ENCODE peak calls at places on chromosome 7, in ten cellular contexts. One of them, this sample, is unnamed. For H3K36me3, the result is how much of the 10 kb centered on the place peaks cover.

GRCh38 chr7:155735442-155736118 is 76.7 kb downstream of the SHH start:
- DNase-seq in SK-N-SH: no peak
- DNase-seq in HCT116: no peak
- DNase-seq in transverse colon: no peak
- DNase-seq in adrenal gland: no peak
- DNase-seq in ascending aorta: no peak
- DNase-seq in IMR-90: no peak
- DNase-seq in CD4-positive, CD25-positive, alpha-beta regulatory T cell: no peak
- DNase-seq in GM12878: no peak
- DNase-seq in K562: no peak
- DNase-seq in this sample: no peak

GRCh38 chr7:23607130-23607529 is 9.9 kb downstream of the CCDC126 start:
- DNase-seq in SK-N-SH: no peak
- DNase-seq in HCT116: no peak
- DNase-seq in transverse colon: no peak
- DNase-seq in adrenal gland: no peak
- DNase-seq in ascending aorta: no peak
- DNase-seq in IMR-90: no peak
- DNase-seq in CD4-positive, CD25-positive, alpha-beta regulatory T cell: no peak
- DNase-seq in GM12878: no peak
- DNase-seq in K562: peak
- DNase-seq in this sample: no peak

GRCh38 chr7:80095545-80095944 is 39.1 kb upstream of the GNAI1 start:
- DNase-seq in SK-N-SH: peak
- DNase-seq in HCT116: no peak
- DNase-seq in transverse colon: no peak
- DNase-seq in adrenal gland: no peak
- DNase-seq in ascending aorta: no peak
- DNase-seq in IMR-90: peak
- DNase-seq in CD4-positive, CD25-positive, alpha-beta regulatory T cell: no peak
- DNase-seq in GM12878: no peak
- DNase-seq in K562: no peak
- DNase-seq in this sample: no peak

GRCh38 chr7:46544396-46545008 is 623.4 kb upstream of the IGFBP3 start:
- DNase-seq in SK-N-SH: no peak
- DNase-seq in HCT116: peak
- DNase-seq in transverse colon: no peak
- DNase-seq in adrenal gland: no peak
- DNase-seq in ascending aorta: no peak
- DNase-seq in IMR-90: peak
- DNase-seq in CD4-positive, CD25-positive, alpha-beta regulatory T cell: no peak
- DNase-seq in GM12878: no peak
- DNase-seq in K562: no peak
- DNase-seq in this sample: no peak

GRCh38 chr7:77450613-77451012 is 34.5 kb upstream of the GSAP start:
- DNase-seq in SK-N-SH: no peak
- DNase-seq in HCT116: no peak
- DNase-seq in transverse colon: no peak
- DNase-seq in adrenal gland: no peak
- DNase-seq in ascending aorta: no peak
- DNase-seq in IMR-90: no peak
- DNase-seq in CD4-positive, CD25-positive, alpha-beta regulatory T cell: no peak
- DNase-seq in GM12878: no peak
- DNase-seq in K562: no peak
- DNase-seq in this sample: no peak

GRCh38 chr7:24576171-24577052 is 3.2 kb downstream of the PALS2 start:
- DNase-seq in SK-N-SH: peak
- DNase-seq in HCT116: peak
- DNase-seq in transverse colon: no peak
- DNase-seq in adrenal gland: no peak
- DNase-seq in ascending aorta: no peak
- DNase-seq in IMR-90: peak
- DNase-seq in CD4-positive, CD25-positive, alpha-beta regulatory T cell: no peak
- DNase-seq in GM12878: peak
- DNase-seq in K562: peak
- DNase-seq in this sample: no peak

GRCh38 chr7:135670179-135670578 is 7.9 kb downstream of the STMP1 start:
- DNase-seq in SK-N-SH: no peak
- DNase-seq in HCT116: no peak
- DNase-seq in transverse colon: no peak
- DNase-seq in adrenal gland: no peak
- DNase-seq in ascending aorta: no peak
- DNase-seq in IMR-90: peak
- DNase-seq in CD4-positive, CD25-positive, alpha-beta regulatory T cell: no peak
- DNase-seq in GM12878: no peak
- DNase-seq in K562: no peak
- DNase-seq in this sample: no peak

GRCh38 chr7:137986252-137987010 is 15.5 kb downstream of the CREB3L2 start:
- DNase-seq in SK-N-SH: no peak
- DNase-seq in HCT116: no peak
- DNase-seq in transverse colon: peak
- DNase-seq in adrenal gland: peak
- DNase-seq in ascending aorta: no peak
- DNase-seq in IMR-90: peak
- DNase-seq in CD4-positive, CD25-positive, alpha-beta regulatory T cell: no peak
- DNase-seq in GM12878: no peak
- DNase-seq in K562: no peak
- DNase-seq in this sample: peak

GRCh38 chr7:1457059-1457948 is 2.0 kb downstream of the MICALL2 start:
- DNase-seq in SK-N-SH: no peak
- DNase-seq in HCT116: no peak
- DNase-seq in transverse colon: no peak
- DNase-seq in adrenal gland: peak
- DNase-seq in ascending aorta: no peak
- DNase-seq in IMR-90: no peak
- DNase-seq in CD4-positive, CD25-positive, alpha-beta regulatory T cell: no peak
- DNase-seq in GM12878: no peak
- DNase-seq in K562: no peak
- DNase-seq in this sample: no peak
- H3K4me3 ChIP-seq in SK-N-SH: peak
- H3K4me3 ChIP-seq in HCT116: no peak
- H3K4me3 ChIP-seq in transverse colon: no peak
- H3K4me3 ChIP-seq in adrenal gland: no peak
- H3K4me3 ChIP-seq in ascending aorta: peak
- H3K4me3 ChIP-seq in IMR-90: peak
- H3K4me3 ChIP-seq in CD4-positive, CD25-positive, alpha-beta regulatory T cell: no peak
- H3K4me3 ChIP-seq in GM12878: no peak
- H3K4me3 ChIP-seq in K562: peak
- H3K4me3 ChIP-seq in this sample: peak

GRCh38 chr7:143299840-143300239 is 11.7 kb downstream of the CASP2 start:
- DNase-seq in SK-N-SH: peak
- DNase-seq in HCT116: peak
- DNase-seq in transverse colon: peak
- DNase-seq in adrenal gland: peak
- DNase-seq in ascending aorta: no peak
- DNase-seq in IMR-90: no peak
- DNase-seq in CD4-positive, CD25-positive, alpha-beta regulatory T cell: peak
- DNase-seq in GM12878: no peak
- DNase-seq in K562: peak
- DNase-seq in this sample: no peak

GRCh38 chr7:143300959-143301617 is 12.9 kb downstream of the CASP2 start:
- DNase-seq in SK-N-SH: no peak
- DNase-seq in HCT116: no peak
- DNase-seq in transverse colon: no peak
- DNase-seq in adrenal gland: no peak
- DNase-seq in ascending aorta: no peak
- DNase-seq in IMR-90: peak
- DNase-seq in CD4-positive, CD25-positive, alpha-beta regulatory T cell: no peak
- DNase-seq in GM12878: no peak
- DNase-seq in K562: no peak
- DNase-seq in this sample: no peak

GRCh38 chr7:143305423-143306070 is 10.4 kb upstream of the CLCN1 start:
- DNase-seq in SK-N-SH: peak
- DNase-seq in HCT116: peak
- DNase-seq in transverse colon: peak
- DNase-seq in adrenal gland: peak
- DNase-seq in ascending aorta: no peak
- DNase-seq in IMR-90: peak
- DNase-seq in CD4-positive, CD25-positive, alpha-beta regulatory T cell: peak
- DNase-seq in GM12878: no peak
- DNase-seq in K562: peak
- DNase-seq in this sample: no peak

GRCh38 chr7:143304938-143305337 is 11.0 kb upstream of the CLCN1 start:
- DNase-seq in SK-N-SH: no peak
- DNase-seq in HCT116: no peak
- DNase-seq in transverse colon: no peak
- DNase-seq in adrenal gland: no peak
- DNase-seq in ascending aorta: no peak
- DNase-seq in IMR-90: no peak
- DNase-seq in CD4-positive, CD25-positive, alpha-beta regulatory T cell: no peak
- DNase-seq in GM12878: no peak
- DNase-seq in K562: no peak
- DNase-seq in this sample: no peak

GRCh38 chr7:143303733-143304132 is 12.2 kb upstream of the CLCN1 start:
- DNase-seq in SK-N-SH: no peak
- DNase-seq in HCT116: no peak
- DNase-seq in transverse colon: no peak
- DNase-seq in adrenal gland: no peak
- DNase-seq in ascending aorta: no peak
- DNase-seq in IMR-90: no peak
- DNase-seq in CD4-positive, CD25-positive, alpha-beta regulatory T cell: no peak
- DNase-seq in GM12878: no peak
- DNase-seq in K562: no peak
- DNase-seq in this sample: no peak
- H3K36me3 ChIP-seq in SK-N-SH: half or more
- H3K36me3 ChIP-seq in HCT116: half or more
- H3K36me3 ChIP-seq in transverse colon: half or more
- H3K36me3 ChIP-seq in adrenal gland: under half
- H3K36me3 ChIP-seq in ascending aorta: half or more
- H3K36me3 ChIP-seq in IMR-90: under half
- H3K36me3 ChIP-seq in CD4-positive, CD25-positive, alpha-beta regulatory T cell: half or more
- H3K36me3 ChIP-seq in GM12878: under half
- H3K36me3 ChIP-seq in K562: half or more
- H3K36me3 ChIP-seq in this sample: half or more

GRCh38 chr7:151686016-151686766 is 166.5 kb upstream of the RHEB start:
- DNase-seq in SK-N-SH: peak
- DNase-seq in HCT116: no peak
- DNase-seq in transverse colon: no peak
- DNase-seq in adrenal gland: peak
- DNase-seq in ascending aorta: no peak
- DNase-seq in IMR-90: no peak
- DNase-seq in CD4-positive, CD25-positive, alpha-beta regulatory T cell: no peak
- DNase-seq in GM12878: no peak
- DNase-seq in K562: no peak
- DNase-seq in this sample: no peak
- H3K27ac ChIP-seq in SK-N-SH: peak
- H3K27ac ChIP-seq in HCT116: no peak
- H3K27ac ChIP-seq in transverse colon: peak
- H3K27ac ChIP-seq in adrenal gland: peak
- H3K27ac ChIP-seq in ascending aorta: peak
- H3K27ac ChIP-seq in IMR-90: peak
- H3K27ac ChIP-seq in CD4-positive, CD25-positive, alpha-beta regulatory T cell: no peak
- H3K27ac ChIP-seq in GM12878: no peak
- H3K27ac ChIP-seq in K562: no peak
- H3K27ac ChIP-seq in this sample: peak

DNA sequence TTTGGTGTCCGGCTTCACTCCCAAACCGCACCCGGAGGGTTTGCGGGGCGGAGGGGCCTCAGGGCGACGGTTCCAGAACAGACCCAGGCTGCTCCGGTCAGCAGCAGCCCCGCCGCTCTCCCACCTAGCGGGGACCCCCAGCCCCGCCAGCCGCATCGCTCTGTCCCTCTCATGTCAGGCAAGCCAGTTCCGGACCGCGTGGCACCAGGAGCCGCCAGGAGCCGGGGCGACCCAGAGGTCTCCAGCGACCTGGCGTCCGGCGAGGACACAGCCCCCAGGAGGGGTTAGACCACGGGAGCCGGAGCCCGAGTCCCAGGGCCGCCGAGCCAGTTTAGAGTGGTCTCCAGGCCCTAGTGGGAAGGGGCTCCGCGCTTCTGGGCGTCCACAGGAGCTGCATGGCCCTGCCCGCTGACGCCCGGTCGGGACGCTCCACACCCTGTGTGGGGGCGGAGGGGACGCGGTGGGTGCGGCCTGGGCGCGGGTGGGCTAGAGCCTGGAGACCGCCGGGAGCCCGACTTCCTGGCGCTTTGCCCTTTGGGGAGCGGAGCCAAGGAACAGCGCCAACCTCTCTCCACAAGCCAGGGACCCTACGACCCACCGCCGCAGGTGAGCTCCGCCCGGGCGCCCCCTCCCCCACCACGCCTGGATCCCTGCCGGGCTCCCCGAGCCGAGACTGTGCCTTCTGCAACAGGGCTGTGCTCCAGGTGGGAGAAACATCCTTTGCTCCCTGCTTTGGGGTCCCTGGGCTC is 43.4 kb downstream of the ZNF117 start:
- DNase-seq in SK-N-SH: peak
- DNase-seq in HCT116: no peak
- DNase-seq in transverse colon: no peak
- DNase-seq in adrenal gland: peak
- DNase-seq in ascending aorta: no peak
- DNase-seq in IMR-90: no peak
- DNase-seq in CD4-positive, CD25-positive, alpha-beta regulatory T cell: no peak
- DNase-seq in GM12878: no peak
- DNase-seq in K562: no peak
- DNase-seq in this sample: no peak
- H3K4me3 ChIP-seq in SK-N-SH: peak
- H3K4me3 ChIP-seq in HCT116: no peak
- H3K4me3 ChIP-seq in transverse colon: no peak
- H3K4me3 ChIP-seq in adrenal gland: no peak
- H3K4me3 ChIP-seq in ascending aorta: peak
- H3K4me3 ChIP-seq in IMR-90: no peak
- H3K4me3 ChIP-seq in CD4-positive, CD25-positive, alpha-beta regulatory T cell: no peak
- H3K4me3 ChIP-seq in GM12878: no peak
- H3K4me3 ChIP-seq in K562: no peak
- H3K4me3 ChIP-seq in this sample: peak

GRCh38 chr7:112452102-112452888 is 2.0 kb downstream of the IFRD1 start:
- DNase-seq in SK-N-SH: peak
- DNase-seq in HCT116: no peak
- DNase-seq in transverse colon: peak
- DNase-seq in adrenal gland: peak
- DNase-seq in ascending aorta: peak
- DNase-seq in IMR-90: peak
- DNase-seq in CD4-positive, CD25-positive, alpha-beta regulatory T cell: no peak
- DNase-seq in GM12878: no peak
- DNase-seq in K562: no peak
- DNase-seq in this sample: peak
- H3K36me3 ChIP-seq in SK-N-SH: under half
- H3K36me3 ChIP-seq in HCT116: under half
- H3K36me3 ChIP-seq in transverse colon: under half
- H3K36me3 ChIP-seq in adrenal gland: under half
- H3K36me3 ChIP-seq in ascending aorta: under half
- H3K36me3 ChIP-seq in IMR-90: under half
- H3K36me3 ChIP-seq in CD4-positive, CD25-positive, alpha-beta regulatory T cell: under half
- H3K36me3 ChIP-seq in GM12878: under half
- H3K36me3 ChIP-seq in K562: under half
- H3K36me3 ChIP-seq in this sample: under half

DNA sequence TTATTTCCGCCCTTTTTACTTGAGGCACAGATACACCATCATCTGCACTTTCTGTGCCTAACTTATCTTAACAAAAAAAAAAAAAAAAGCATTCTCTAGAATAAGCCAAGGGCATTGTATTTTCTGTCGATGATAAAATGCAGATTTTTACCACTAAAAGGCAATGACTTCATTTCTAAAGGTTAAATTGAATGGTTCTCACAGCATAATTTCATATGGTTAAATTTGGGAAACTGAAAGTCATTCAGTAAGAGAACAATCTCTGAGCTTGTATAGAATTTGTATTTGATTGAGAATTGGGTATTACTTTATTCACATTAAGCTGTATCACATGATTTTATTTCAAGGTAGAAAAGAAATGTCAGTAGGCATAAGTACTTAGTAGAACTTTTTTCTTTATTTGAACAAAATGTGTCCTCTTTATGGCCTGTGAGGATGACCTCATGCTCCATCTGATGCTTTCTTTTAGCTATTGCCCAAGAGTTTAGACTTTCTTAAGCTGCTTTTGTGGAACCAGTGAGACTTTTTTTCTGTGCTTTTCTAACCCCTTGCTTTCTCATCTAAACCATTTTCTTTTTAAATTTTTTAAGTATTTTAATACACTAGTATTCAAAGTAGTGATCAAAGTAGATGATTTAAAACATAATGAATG is 110.3 kb downstream of the LRRC4 start:
- DNase-seq in SK-N-SH: no peak
- DNase-seq in HCT116: no peak
- DNase-seq in transverse colon: no peak
- DNase-seq in adrenal gland: no peak
- DNase-seq in ascending aorta: no peak
- DNase-seq in IMR-90: peak
- DNase-seq in CD4-positive, CD25-positive, alpha-beta regulatory T cell: no peak
- DNase-seq in GM12878: no peak
- DNase-seq in K562: no peak
- DNase-seq in this sample: no peak
- H3K27ac ChIP-seq in SK-N-SH: no peak
- H3K27ac ChIP-seq in HCT116: no peak
- H3K27ac ChIP-seq in transverse colon: no peak
- H3K27ac ChIP-seq in adrenal gland: no peak
- H3K27ac ChIP-seq in ascending aorta: no peak
- H3K27ac ChIP-seq in IMR-90: no peak
- H3K27ac ChIP-seq in CD4-positive, CD25-positive, alpha-beta regulatory T cell: no peak
- H3K27ac ChIP-seq in GM12878: peak
- H3K27ac ChIP-seq in K562: no peak
- H3K27ac ChIP-seq in this sample: no peak